ENCODE peak calls at places on chromosomes 2 and 18, in nine cellular contexts. Q, E, R, J, S, I, P, G and C are unnamed samples.
A peak's percentile ranks its signal among the peaks of the same experiment; 100 is the strongest.

GRCh38 chr18:72830109-72830508 is 37.7 kb downstream of the NETO1 start:
- DNase-seq in I (no peak), J (no peak), G (no peak), P (no peak), S (no peak), Q (no peak), R (no peak), E (no peak), C (no peak)

GRCh38 chr18:7772496-7772861 is 205.4 kb downstream of the PTPRM start:
- DNase-seq in E (no peak), S (no peak), J (no peak), I (no peak), P (no peak), G (no peak), Q (no peak), R (no peak), C (no peak)

GRCh38 chr2:101821059-101821805 is 123.7 kb downstream of the MAP4K4 start:
- DNase-seq in Q (no peak), R (peak; percentile 59), P (no peak), J (no peak), G (no peak), S (no peak), I (no peak), E (peak; percentile 5), C (no peak)

GRCh38 chr2:46963961-46964673 is 48.5 kb upstream of the MCFD2 start:
- DNase-seq in P (no peak), G (no peak), I (no peak), E (no peak), R (peak; percentile 71), S (no peak), J (no peak), Q (no peak), C (no peak)

GRCh38 chr2:109429711-109430265 is 184.0 kb downstream of the SEPTIN10 start:
- DNase-seq in I (no peak), R (no peak), S (no peak), J (no peak), E (no peak), Q (no peak), G (no peak), P (no peak), C (no peak)

GRCh38 chr18:42048150-42048549 is 93.1 kb downstream of the PIK3C3 start:
- DNase-seq in E (no peak), Q (peak; percentile 44), I (no peak), S (no peak), J (no peak), P (no peak), R (peak; percentile 93), G (no peak), C (no peak)

GRCh38 chr2:30385327-30385726 is 61.7 kb upstream of the LCLAT1 start:
- DNase-seq in R (peak; percentile 49), S (no peak), J (no peak), G (no peak), E (no peak), Q (peak; percentile 26), I (no peak), P (no peak), C (no peak)

GRCh38 chr2:178392215-178392614 is 58.8 kb downstream of the PRKRA start:
- DNase-seq in Q (no peak), J (no peak), G (no peak), P (no peak), R (peak; percentile 45), E (no peak), I (no peak), S (no peak), C (no peak)